ENCODE peak calls at places on chromosomes 1 and 21, in six cellular contexts. G is mesendoderm, H is neuronal stem cell, M is mesenchymal stem cell, B is H9, A is H1. N is an unnamed sample.

GRCh38 chr1:40981702-40982448 is 2.4 kb downstream of the CTPS1 start:
- DNase-seq in G (no peak), H (no peak), M (peak), B (no peak), A (no peak), N (no peak)

GRCh38 chr1:39110325-39110851 is 84.2 kb downstream of the NDUFS5 start:
- DNase-seq in G (no peak), H (no peak), M (peak), B (no peak), A (no peak), N (peak)

GRCh38 chr1:65119951-65120350 is 28.1 kb upstream of the AK4 start:
- DNase-seq in G (peak), H (no peak), M (no peak), B (no peak), A (no peak), N (peak)

GRCh38 chr1:184986250-184986649 is 11.9 kb upstream of the NIBAN1 start:
- DNase-seq in G (peak), H (no peak), M (peak), B (no peak), A (no peak), N (peak)

GRCh38 chr1:160083968-160084770 is 2.8 kb downstream of the KCNJ9 start:
- DNase-seq in G (peak), H (no peak), M (peak), B (peak), A (peak), N (no peak)

GRCh38 chr1:17922833-17923232 is 167.7 kb downstream of the ACTL8 start:
- DNase-seq in G (peak), H (peak), M (no peak), B (peak), A (peak), N (peak)

GRCh38 chr1:62285984-62286481 is 33.2 kb downstream of the KANK4 start:
- DNase-seq in G (peak), H (no peak), M (no peak), B (peak), A (no peak), N (no peak)

GRCh38 chr1:167594827-167595226 is 35.2 kb upstream of the RCSD1 start:
- DNase-seq in G (no peak), H (no peak), M (no peak), B (no peak), A (no peak), N (no peak)

GRCh38 chr1:8169364-8170058 is 143.4 kb upstream of the ERRFI1 start:
- DNase-seq in G (peak), H (no peak), M (peak), B (no peak), A (no peak), N (peak)

GRCh38 chr1:18007391-18008106 is 100.0 kb upstream of the IGSF21 start:
- DNase-seq in G (no peak), H (no peak), M (no peak), B (no peak), A (no peak), N (no peak)

GRCh38 chr1:57889686-57890360 is 466.0 kb upstream of the DAB1 start:
- DNase-seq in G (no peak), H (no peak), M (no peak), B (no peak), A (no peak), N (no peak)

GRCh38 chr1:166322470-166322869 is 155.7 kb upstream of the FAM78B start:
- DNase-seq in G (no peak), H (no peak), M (no peak), B (no peak), A (no peak), N (no peak)

GRCh38 chr1:202230061-202230938 is 36.7 kb downstream of the LGR6 start:
- DNase-seq in G (no peak), H (no peak), M (no peak), B (no peak), A (no peak), N (no peak)

GRCh38 chr1:74596770-74597169 is 76.8 kb downstream of the ERICH3 start:
- DNase-seq in G (no peak), H (peak), M (no peak), B (no peak), A (no peak), N (no peak)

GRCh38 chr1:172887162-172887561 is 163.6 kb downstream of the TNFSF18 start:
- DNase-seq in G (no peak), H (no peak), M (no peak), B (no peak), A (no peak), N (no peak)

GRCh38 chr1:28927442-28928305 is 13.3 kb downstream of the EPB41 start:
- DNase-seq in G (peak), H (no peak), M (peak), B (no peak), A (peak), N (peak)

GRCh38 chr1:98322966-98323365 is 338.6 kb upstream of the SNX7 start:
- DNase-seq in G (no peak), H (no peak), M (no peak), B (no peak), A (no peak), N (peak)

GRCh38 chr1:197735461-197735860 is 39.8 kb downstream of the DENND1B start:
- DNase-seq in G (no peak), H (no peak), M (no peak), B (no peak), A (no peak), N (no peak)

GRCh38 chr1:155976913-155977606 is 1.3 kb downstream of the ARHGEF2 start:
- DNase-seq in G (no peak), H (no peak), M (no peak), B (peak), A (no peak), N (no peak)

GRCh38 chr1:211135342-211135950 is 1.5 kb upstream of the KCNH1 start:
- DNase-seq in G (peak), H (peak), M (peak), B (no peak), A (no peak), N (peak)

GRCh38 chr21:32829504-32829903 is 57.9 kb upstream of the PAXBP1 start:
- DNase-seq in G (no peak), H (no peak), M (no peak), B (no peak), A (no peak), N (no peak)

GRCh38 chr21:32819702-32820101 is 48.1 kb upstream of the PAXBP1 start:
- DNase-seq in G (no peak), H (no peak), M (no peak), B (no peak), A (no peak), N (peak)

GRCh38 chr21:32826317-32827167 is 55.0 kb upstream of the PAXBP1 start:
- DNase-seq in G (peak), H (no peak), M (peak), B (peak), A (no peak), N (peak)

GRCh38 chr21:32828908-32829307 is 57.4 kb upstream of the PAXBP1 start:
- DNase-seq in G (no peak), H (no peak), M (no peak), B (no peak), A (no peak), N (no peak)

GRCh38 chr21:32824950-32825349 is 53.4 kb upstream of the PAXBP1 start:
- DNase-seq in G (no peak), H (no peak), M (no peak), B (no peak), A (no peak), N (no peak)
- H2BK15ac ChIP-seq in G (no peak), H (no peak), M (no peak), B (no peak), A (no peak), N (no peak)

DNA sequence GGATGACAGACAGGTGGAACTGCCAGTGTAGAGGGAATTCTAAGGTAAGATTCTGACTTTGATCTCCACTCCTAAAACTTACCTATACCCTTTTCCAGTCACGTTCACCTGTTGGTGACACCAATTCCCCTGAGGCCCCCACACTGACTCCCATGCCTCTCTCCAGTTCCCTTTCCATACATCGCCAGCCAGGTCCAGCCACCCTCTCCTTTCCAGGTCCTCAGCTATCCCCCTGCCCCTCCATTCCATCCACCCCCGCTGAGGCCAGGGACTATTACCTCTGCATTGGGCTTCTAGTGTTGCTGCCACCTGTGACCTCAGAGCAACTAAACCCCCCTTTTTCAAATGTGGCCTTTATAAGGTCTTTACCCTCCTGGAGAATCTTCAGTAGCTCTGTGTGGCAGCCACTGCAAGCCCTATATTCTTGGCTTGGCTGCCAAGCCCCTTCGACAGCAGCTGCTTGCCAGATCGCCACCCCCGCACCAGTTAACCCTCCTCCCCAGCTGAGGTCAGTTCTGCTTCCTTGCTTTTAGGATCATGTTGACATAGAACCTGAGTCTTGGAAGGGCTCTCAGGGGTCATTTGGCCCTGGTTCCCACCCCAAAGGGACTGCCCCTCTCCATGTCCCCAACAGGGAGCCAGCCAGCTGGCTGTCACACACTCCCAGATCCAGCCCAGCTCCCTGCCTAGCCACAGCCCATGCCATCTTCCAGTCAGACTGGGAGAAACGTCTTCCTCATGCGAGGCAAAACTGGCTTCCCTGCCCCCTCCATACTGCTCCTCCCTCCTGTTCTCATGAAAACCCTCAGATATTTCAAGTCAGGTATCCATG is 14.7 kb downstream of the CSF1 start:
- DNase-seq in G (no peak), H (no peak), M (no peak), B (no peak), A (no peak), N (no peak)
- H3K4me2 ChIP-seq in G (no peak), H (no peak), M (no peak), B (no peak), A (no peak), N (no peak)

GRCh38 chr1:229093546-229094336 is 177.2 kb upstream of the RAB4A start:
- DNase-seq in G (peak), H (no peak), M (no peak), B (peak), A (no peak), N (no peak)
- H4K8ac ChIP-seq in G (no peak), H (no peak), M (no peak), B (no peak), A (no peak), N (no peak)

GRCh38 chr1:106787511-106787910 is 269.0 kb upstream of the PRMT6 start:
- DNase-seq in G (no peak), H (no peak), M (no peak), B (no peak), A (no peak), N (no peak)

GRCh38 chr1:106791041-106791440 is 265.4 kb upstream of the PRMT6 start:
- DNase-seq in G (no peak), H (no peak), M (no peak), B (no peak), A (no peak), N (no peak)

GRCh38 chr1:106785136-106785535 is 271.3 kb upstream of the PRMT6 start:
- DNase-seq in G (no peak), H (no peak), M (no peak), B (no peak), A (no peak), N (no peak)
- H2BK15ac ChIP-seq in G (no peak), H (no peak), M (no peak), B (no peak), A (no peak), N (no peak)

DNA sequence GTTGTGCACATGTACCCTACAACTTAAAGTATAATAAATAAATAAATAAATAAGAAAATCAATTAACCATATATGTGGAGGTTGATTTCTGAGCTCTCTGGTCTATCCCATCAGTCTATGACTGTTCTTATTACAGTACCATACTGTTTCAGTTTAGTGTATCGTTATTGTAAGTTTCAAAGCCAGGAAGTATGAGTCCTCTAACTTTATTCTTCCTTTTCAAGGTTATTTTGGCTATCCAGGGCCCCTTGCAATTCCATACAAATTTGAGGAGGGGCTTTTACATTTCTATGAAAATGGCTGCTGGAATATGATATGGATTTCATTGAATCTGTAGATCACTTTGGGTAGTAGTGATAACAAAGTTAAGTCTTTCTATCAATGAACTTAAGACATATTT is 96.9 kb upstream of the BCL9 start:
- DNase-seq in G (no peak), H (no peak), M (no peak), B (no peak), A (no peak), N (no peak)
- H3K4me2 ChIP-seq in G (no peak), H (no peak), M (no peak), B (no peak), A (no peak), N (no peak)

DNA sequence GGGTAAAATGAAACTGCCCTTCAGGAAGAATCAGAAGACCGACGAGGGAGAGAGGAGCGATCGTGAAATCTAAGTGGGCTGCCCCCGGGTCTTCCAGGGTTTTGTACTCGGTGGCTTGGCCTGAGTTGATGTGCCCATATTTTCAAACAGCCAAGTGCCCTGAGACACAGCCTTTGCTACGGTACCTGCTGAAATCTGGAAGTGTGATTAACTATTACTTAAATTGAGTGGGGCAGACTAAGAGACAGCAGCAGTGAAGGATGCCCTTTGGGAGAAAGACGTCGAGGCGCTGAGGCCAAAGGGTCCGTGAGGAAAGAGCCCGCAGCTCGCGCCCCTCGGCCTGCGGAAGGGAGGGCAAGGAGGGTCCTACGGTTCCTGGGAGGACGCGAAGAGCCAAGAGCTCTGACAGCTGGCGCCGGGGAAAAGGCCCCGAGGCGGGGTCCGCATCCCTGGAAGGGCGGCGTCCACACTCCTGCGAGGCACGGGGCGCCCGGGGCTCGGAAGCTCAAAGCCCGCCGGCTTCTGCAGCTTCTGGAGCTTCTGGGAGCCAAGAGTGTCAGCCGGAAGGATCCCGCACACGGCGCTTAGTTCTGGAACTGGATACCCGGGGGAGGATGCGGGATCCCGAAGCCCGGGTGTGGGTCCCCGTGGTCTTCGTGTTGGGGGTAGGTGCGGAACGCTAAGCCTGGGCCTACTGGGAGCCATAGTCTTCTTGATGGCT is 15.4 kb upstream of the RNU1-4 start:
- DNase-seq in G (no peak), H (no peak), M (no peak), B (peak), A (peak), N (no peak)
- H4K8ac ChIP-seq in G (no peak), H (no peak), M (no peak), B (no peak), A (peak), N (no peak)

N was measured in IMR-90.